ENCODE peak calls at places on chromosomes 6 and 20, in nine cellular contexts. U is K562, G is HCT116, M is Panc1, X is suprapubic skin, Z is spleen, B is stomach, H is prostate gland, O is H1. V is an unnamed sample. For H3K9me3, the result is how much of the 10 kb centered on the place peaks cover.

GRCh38 chr6:93784794-93785757 is 365.7 kb upstream of the EPHA7 start:
- DNase-seq in H (no peak), Z (no peak), M (peak), X (no peak), U (no peak), O (no peak), G (no peak), B (no peak), V (no peak)

GRCh38 chr20:32599783-32600340 is 14.7 kb upstream of the NOL4L start:
- DNase-seq in G (no peak), B (no peak), U (no peak), Z (no peak), X (no peak), M (no peak), H (no peak), O (no peak), V (no peak)

GRCh38 chr6:99592900-99593299 is 13.7 kb upstream of the PRDM13 start:
- DNase-seq in U (no peak), M (no peak), H (no peak), G (no peak), X (no peak), B (no peak), Z (no peak), O (no peak), V (no peak)

GRCh38 chr20:7841967-7842301 is 98.3 kb downstream of the HAO1 start:
- DNase-seq in U (no peak), H (no peak), O (peak), B (no peak), G (no peak), M (peak), Z (no peak), X (no peak), V (no peak)

GRCh38 chr6:111841822-111842221 is 31.4 kb downstream of the FYN start:
- DNase-seq in H (no peak), O (no peak), Z (peak), B (peak), X (no peak), M (no peak), G (no peak), U (no peak), V (peak)

GRCh38 chr20:4102381-4102780 is 87.0 kb upstream of the RNF24 start:
- DNase-seq in B (no peak), H (no peak), G (no peak), U (no peak), M (no peak), O (no peak), X (no peak), Z (no peak), V (no peak)

GRCh38 chr6:143225929-143226328 is 165.2 kb downstream of the AIG1 start:
- DNase-seq in B (no peak), X (no peak), G (no peak), Z (no peak), M (no peak), O (no peak), H (no peak), U (no peak), V (no peak)

GRCh38 chr6:5516036-5516435 is 254.7 kb downstream of the FARS2 start:
- DNase-seq in H (no peak), M (no peak), B (no peak), G (no peak), U (no peak), X (no peak), Z (no peak), O (no peak), V (no peak)

GRCh38 chr20:61127311-61128044 is 124.6 kb upstream of the CDH4 start:
- DNase-seq in B (no peak), O (no peak), H (no peak), X (no peak), M (no peak), Z (no peak), U (no peak), G (no peak), V (no peak)

GRCh38 chr6:41085182-41085581 is 12.4 kb downstream of the NFYA start:
- DNase-seq in Z (no peak), U (no peak), M (no peak), H (no peak), X (no peak), O (no peak), G (no peak), B (no peak), V (no peak)

GRCh38 chr6:133198725-133199124 is 42.4 kb upstream of the EYA4 start:
- DNase-seq in O (no peak), B (no peak), U (no peak), Z (no peak), G (peak), X (no peak), H (no peak), M (no peak), V (no peak)

GRCh38 chr20:42110301-42110700 is 492.1 kb upstream of the CHD6 start:
- DNase-seq in G (no peak), H (no peak), Z (no peak), U (no peak), O (no peak), B (no peak), M (no peak), X (no peak), V (peak)

GRCh38 chr20:48567145-48567544 is 260.7 kb downstream of the PREX1 start:
- DNase-seq in X (no peak), H (no peak), U (no peak), B (no peak), G (no peak), Z (peak), M (no peak), O (no peak), V (no peak)

GRCh38 chr20:834151-834747 is 734 bp downstream of the FAM110A start:
- DNase-seq in G (no peak), Z (no peak), U (no peak), M (no peak), X (no peak), O (no peak), H (no peak), B (no peak), V (no peak)

GRCh38 chr6:166515072-166515810 is 71.2 kb downstream of the RAMACL start:
- DNase-seq in G (peak), H (no peak), U (peak), O (no peak), Z (no peak), M (peak), X (no peak), B (no peak), V (no peak)

GRCh38 chr6:113632220-113632864 is 224.8 kb upstream of the MARCKS start:
- DNase-seq in Z (no peak), O (no peak), H (peak), U (no peak), B (peak), G (peak), M (peak), X (peak), V (no peak)

GRCh38 chr6:6230286-6230685 is 90.2 kb downstream of the F13A1 start:
- DNase-seq in O (no peak), M (no peak), X (no peak), U (peak), G (no peak), B (peak), Z (no peak), H (no peak), V (no peak)

GRCh38 chr6:101434601-101435000 is 41.1 kb downstream of the GRIK2 start:
- DNase-seq in B (no peak), H (no peak), U (no peak), X (no peak), Z (no peak), M (no peak), G (no peak), O (no peak), V (no peak)

GRCh38 chr6:140271759-140272377 is 897.4 kb upstream of the CITED2 start:
- DNase-seq in M (no peak), U (no peak), O (no peak), H (no peak), Z (no peak), X (no peak), G (no peak), B (no peak), V (no peak)

GRCh38 chr20:34362502-34363061 is 491 bp upstream of the ITCH start:
- DNase-seq in Z (peak), M (no peak), G (no peak), U (no peak), O (no peak), X (peak), H (no peak), B (no peak), V (no peak)

GRCh38 chr6:35299674-35300073 is 2.1 kb downstream of the DEF6 start:
- DNase-seq in H (no peak), B (no peak), M (no peak), X (peak), U (peak), G (no peak), Z (peak), O (no peak), V (no peak)

GRCh38 chr6:57262491-57262890 is 40.4 kb upstream of the RAB23 start:
- DNase-seq in B (peak), O (no peak), Z (no peak), U (no peak), H (no peak), X (peak), G (no peak), M (no peak), V (no peak)

GRCh38 chr6:56101141-56101553 is 146.2 kb downstream of the COL21A1 start:
- DNase-seq in Z (no peak), G (peak), U (no peak), H (no peak), M (peak), X (no peak), O (no peak), B (no peak), V (no peak)

GRCh38 chr6:151380848-151381205 is 10.5 kb downstream of the ZBTB2 start:
- DNase-seq in G (no peak), Z (no peak), B (no peak), M (no peak), H (no peak), X (no peak), O (no peak), U (no peak), V (no peak)

GRCh38 chr6:143973097-143973979 is 34.7 kb downstream of the PLAGL1 start:
- DNase-seq in O (peak), G (no peak), U (no peak), H (no peak), M (no peak), X (no peak), Z (no peak), B (no peak), V (no peak)

GRCh38 chr6:37354526-37355384 is 972 bp downstream of the RNF8 start:
- DNase-seq in G (no peak), B (peak), X (peak), Z (peak), U (peak), O (no peak), H (peak), M (no peak), V (peak)

GRCh38 chr6:56852611-56853010 is 102.3 kb upstream of the BEND6 start:
- DNase-seq in M (no peak), O (no peak), X (no peak), H (no peak), G (no peak), U (no peak), Z (no peak), B (no peak), V (no peak)

GRCh38 chr6:13927203-13927602 is 2.5 kb downstream of the RNF182 start:
- DNase-seq in O (no peak), H (no peak), M (no peak), U (peak), G (no peak), B (no peak), Z (no peak), X (no peak), V (no peak)

GRCh38 chr20:24469116-24470030 is at the start of gene SYNDIG1:
- DNase-seq in B (no peak), U (no peak), O (no peak), M (no peak), Z (no peak), H (no peak), X (no peak), G (no peak), V (no peak)

GRCh38 chr6:96939019-96939805 is 14.7 kb downstream of the KLHL32 start:
- DNase-seq in U (peak), X (no peak), O (no peak), H (no peak), M (peak), B (no peak), G (peak), Z (no peak), V (no peak)

GRCh38 chr6:26543953-26544352 is 5.8 kb downstream of the HMGN4 start:
- DNase-seq in M (no peak), X (no peak), H (no peak), G (no peak), B (no peak), U (no peak), O (no peak), Z (no peak), V (no peak)

GRCh38 chr6:129744201-129744879 is 34.4 kb upstream of the ARHGAP18 start:
- DNase-seq in Z (no peak), G (peak), M (no peak), O (no peak), H (no peak), B (no peak), X (no peak), U (no peak), V (no peak)

GRCh38 chr6:113591896-113592827 is 265.0 kb upstream of the MARCKS start:
- DNase-seq in H (peak), X (no peak), G (no peak), M (no peak), O (no peak), U (no peak), Z (no peak), B (no peak), V (no peak)

GRCh38 chr6:44388135-44388487 is 605 bp downstream of the CDC5L start:
- DNase-seq in M (no peak), U (no peak), O (no peak), G (no peak), Z (no peak), H (no peak), X (no peak), B (no peak), V (no peak)

GRCh38 chr6:28137458-28138020 is 4.1 kb upstream of the ZKSCAN8 start:
- DNase-seq in H (no peak), O (no peak), B (no peak), U (peak), G (no peak), Z (no peak), M (no peak), X (no peak), V (no peak)

GRCh38 chr20:33445881-33446615 is 2.5 kb upstream of the SNTA1 start:
- DNase-seq in U (no peak), G (no peak), B (no peak), M (no peak), O (no peak), Z (no peak), H (no peak), X (no peak), V (no peak)

GRCh38 chr6:136985502-136985901 is 59.3 kb downstream of the IL20RA start:
- DNase-seq in H (no peak), U (no peak), M (no peak), O (no peak), G (no peak), X (no peak), B (no peak), Z (no peak), V (no peak)

GRCh38 chr6:138012682-138013081 is 94.5 kb downstream of the PERP start:
- DNase-seq in O (no peak), X (no peak), H (no peak), B (no peak), G (no peak), Z (no peak), M (no peak), U (no peak), V (no peak)

GRCh38 chr20:402496-402885 is 5.6 kb upstream of the RBCK1 start:
- DNase-seq in X (no peak), M (no peak), U (no peak), B (no peak), G (no peak), H (no peak), O (no peak), Z (peak), V (no peak)

GRCh38 chr6:22785036-22785435 is 215.7 kb downstream of the HDGFL1 start:
- DNase-seq in O (no peak), B (no peak), G (no peak), U (no peak), M (no peak), Z (no peak), H (no peak), X (no peak), V (no peak)

GRCh38 chr20:36992802-36993334 is 41.4 kb upstream of the SAMHD1 start:
- DNase-seq in G (no peak), O (no peak), B (no peak), X (no peak), H (no peak), U (no peak), M (no peak), Z (no peak), V (no peak)
- H3K9me3 ChIP-seq in G (under half), O (under half), B (under half), X (under half), H (under half), U (under half), M (under half), Z (under half), V (under half)

GRCh38 chr6:16106991-16107787 is 21.7 kb upstream of the MYLIP start:
- DNase-seq in Z (no peak), U (no peak), B (no peak), H (no peak), O (no peak), X (no peak), M (no peak), G (no peak), V (no peak)
- TF ChIP-seq POLR2AphosphoS5 in Z (no peak), U (no peak), B (no peak), H (no peak), O (no peak), X (no peak), M (no peak), G (no peak), V (no peak)

DNA sequence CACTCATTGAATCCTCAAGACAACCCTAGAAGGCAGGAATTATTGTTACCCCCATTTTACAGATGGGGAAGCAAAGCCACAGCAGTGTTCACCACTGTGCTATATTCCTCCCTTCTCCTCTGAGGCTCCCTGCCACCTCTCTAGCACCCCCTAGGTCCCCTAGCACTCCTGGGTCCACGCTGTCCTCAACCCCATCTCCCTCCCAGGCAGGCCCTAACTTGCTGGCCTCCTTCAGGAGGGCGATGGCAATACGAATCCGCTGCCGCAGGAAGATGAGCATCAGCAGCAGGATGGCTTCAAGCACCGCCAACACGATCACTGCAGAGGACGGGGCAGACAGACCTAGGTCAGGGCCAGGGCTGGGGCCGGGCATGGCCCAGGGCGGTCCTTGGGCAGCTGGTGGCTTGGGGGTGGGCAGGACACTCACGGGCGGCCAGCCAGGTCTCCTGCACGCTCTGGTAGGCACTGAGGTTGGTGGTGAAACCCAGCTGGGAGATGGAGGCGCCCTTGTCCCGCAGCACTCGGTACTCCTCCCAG is 7.8 kb upstream of the NEU1 start:
- DNase-seq in O (no peak), B (no peak), X (no peak), H (no peak), U (peak), G (no peak), M (no peak), Z (no peak), V (no peak)
- TF ChIP-seq CTCF in O (no peak), B (no peak), X (no peak), H (no peak), U (peak), G (no peak), M (no peak), Z (no peak), V (no peak)

GRCh38 chr6:160427312-160428068 is 79.3 kb downstream of the SLC22A3 start:
- DNase-seq in U (no peak), O (no peak), G (no peak), B (no peak), M (no peak), Z (no peak), H (no peak), X (no peak), V (no peak)

GRCh38 chr6:160430741-160431140 is 82.6 kb downstream of the SLC22A3 start:
- DNase-seq in M (no peak), O (no peak), X (no peak), U (no peak), G (no peak), Z (no peak), H (no peak), B (no peak), V (no peak)

GRCh38 chr6:160430203-160430602 is 82.0 kb downstream of the SLC22A3 start:
- DNase-seq in H (no peak), B (no peak), G (no peak), M (no peak), O (no peak), Z (no peak), X (no peak), U (no peak), V (no peak)

GRCh38 chr6:160428069-160428430 is 79.9 kb downstream of the SLC22A3 start:
- DNase-seq in X (peak), H (no peak), G (no peak), M (no peak), Z (no peak), U (no peak), O (no peak), B (peak), V (no peak)

DNA sequence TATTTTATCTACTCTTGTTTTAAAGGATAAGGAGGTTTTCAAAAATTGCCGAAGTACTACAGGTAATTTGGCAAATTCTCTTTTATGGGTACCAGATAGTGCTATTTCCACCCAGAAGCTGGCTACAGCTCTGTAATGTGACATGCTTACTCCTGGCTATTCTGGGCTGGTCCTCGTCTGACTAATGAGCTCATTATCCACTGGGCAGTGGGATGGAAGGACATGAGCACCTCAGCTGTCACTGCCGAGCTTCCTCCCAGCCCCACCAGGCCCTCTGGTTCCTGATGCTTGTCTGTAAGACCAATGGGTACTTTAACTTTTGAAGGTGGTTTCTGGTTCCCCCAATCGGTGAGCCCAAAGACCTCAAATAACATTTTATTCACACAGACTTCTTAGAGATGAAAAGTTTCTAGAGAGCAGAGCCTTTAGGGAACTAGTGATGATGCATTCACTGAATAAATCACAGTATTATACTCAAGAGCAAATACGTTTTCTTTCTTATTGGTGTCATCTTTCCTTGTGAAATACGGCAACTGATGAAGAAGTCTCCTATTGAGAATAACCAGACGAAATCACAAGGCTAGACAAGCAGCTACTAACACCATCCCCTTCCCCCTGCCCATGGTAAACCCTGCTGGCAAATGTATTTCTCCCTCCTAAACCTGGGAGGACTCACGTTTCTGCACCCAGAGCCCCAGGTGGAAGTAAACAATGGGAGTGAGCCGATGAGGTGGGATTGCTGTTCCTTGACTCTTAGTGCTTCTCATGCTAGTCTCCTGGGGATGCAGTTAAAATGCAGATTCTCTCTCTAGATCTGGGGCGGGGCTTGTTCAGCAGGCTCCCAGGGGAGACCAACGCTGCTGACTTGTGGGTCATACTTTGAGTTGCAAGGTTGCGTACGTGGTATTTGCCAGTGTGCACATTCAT is 80.9 kb downstream of the SLC22A3 start:
- DNase-seq in M (no peak), O (no peak), Z (no peak), U (no peak), X (no peak), G (no peak), B (no peak), H (no peak), V (no peak)
- H3K9me3 ChIP-seq in M (under half), O (under half), Z (under half), U (under half), X (under half), G (under half), B (under half), H (under half), V (under half)